ENCODE peak calls at places on chromosome 19, in ten cellular contexts. R, G, P, Q, M, T, Z, V, F and I are unnamed samples.
A peak's percentile ranks its signal among the peaks of the same experiment; 100 is the strongest.

GRCh38 chr19:48619692-48620565 is 623 bp downstream of the SPHK2 start:
- DNase-seq in T (no peak), M (no peak), Q (no peak), V (no peak), Z (no peak), P (no peak), F (no peak), G (no peak), R (no peak), I (peak; percentile 66)

GRCh38 chr19:5136060-5136855 is 167.3 kb downstream of the KDM4B start:
- DNase-seq in T (no peak), G (no peak), Q (no peak), Z (no peak), F (no peak), P (no peak), V (no peak), M (no peak), R (no peak), I (no peak)

GRCh38 chr19:6021878-6022569 is 44.1 kb upstream of the RANBP3 start:
- DNase-seq in V (peak; percentile 41), Z (peak; percentile 49), F (peak; percentile 57), T (peak; percentile 25), M (peak; percentile 75), R (peak; percentile 81), G (peak; percentile 88), P (peak; percentile 87), Q (peak; percentile 89), I (peak; percentile 76)

GRCh38 chr19:21698215-21698614 is 69.2 kb downstream of the ZNF100 start:
- DNase-seq in Z (no peak), G (no peak), V (no peak), T (peak; percentile 8), F (no peak), R (no peak), M (no peak), P (no peak), Q (no peak), I (peak; percentile 62)

GRCh38 chr19:2561895-2562294 is 86.0 kb downstream of the GADD45B start:
- DNase-seq in G (no peak), Z (peak; percentile 39), F (peak; percentile 60), T (no peak), V (peak; percentile 19), P (peak; percentile 20), R (peak; percentile 69), Q (no peak), M (peak; percentile 42), I (no peak)

GRCh38 chr19:3580156-3580955 is 4.9 kb upstream of the GIPC3 start:
- DNase-seq in G (no peak), T (peak; percentile 97), R (no peak), V (no peak), P (no peak), Z (no peak), Q (no peak), M (no peak), F (no peak), I (peak; percentile 85)

GRCh38 chr19:50649433-50650391 is at the start of gene C19orf81:
- DNase-seq in Q (no peak), R (no peak), T (no peak), M (no peak), P (no peak), V (no peak), Z (no peak), G (no peak), F (no peak), I (no peak)

GRCh38 chr19:30580673-30581072 is 208.5 kb downstream of the ZNF536 start:
- DNase-seq in Q (no peak), G (no peak), M (no peak), T (no peak), R (no peak), Z (no peak), V (no peak), F (no peak), P (no peak), I (no peak)

GRCh38 chr19:6033744-6034264 is 55.9 kb upstream of the RANBP3 start:
- DNase-seq in V (no peak), G (no peak), R (no peak), M (peak; percentile 6), T (no peak), F (no peak), Q (no peak), Z (no peak), P (no peak), I (no peak)

GRCh38 chr19:5829567-5830315 is 9.8 kb downstream of the FUT6 start:
- DNase-seq in G (no peak), R (no peak), V (no peak), M (no peak), Q (no peak), Z (no peak), T (no peak), F (no peak), P (no peak), I (no peak)

GRCh38 chr19:4710281-4710600 is 13.4 kb downstream of the DPP9 start:
- DNase-seq in F (no peak), P (no peak), Q (no peak), T (no peak), Z (no peak), M (no peak), G (no peak), R (no peak), V (no peak), I (no peak)

GRCh38 chr19:31515931-31516330 is 166.7 kb upstream of the TSHZ3 start:
- DNase-seq in Q (no peak), G (no peak), T (no peak), F (no peak), M (no peak), V (no peak), P (no peak), R (no peak), Z (no peak), I (peak; percentile 17)

GRCh38 chr19:3670796-3671679 is 29.2 kb downstream of the PIP5K1C start:
- DNase-seq in V (no peak), G (peak; percentile 42), R (peak; percentile 32), Q (peak; percentile 30), M (peak; percentile 69), Z (no peak), P (peak; percentile 90), F (no peak), T (peak; percentile 54), I (peak; percentile 83)

GRCh38 chr19:12331211-12331941 is 2.1 kb downstream of the ZNF563 start:
- DNase-seq in V (peak; percentile 12), Z (peak; percentile 14), G (peak; percentile 71), M (no peak), P (peak; percentile 27), R (peak; percentile 38), Q (no peak), F (no peak), T (no peak), I (no peak)

GRCh38 chr19:5302396-5302795 is 38.2 kb downstream of the PTPRS start:
- DNase-seq in P (no peak), V (no peak), Z (no peak), G (no peak), M (no peak), Q (no peak), R (no peak), T (no peak), F (no peak), I (no peak)

GRCh38 chr19:13163609-13164364 is 13.6 kb downstream of the IER2 start:
- DNase-seq in V (peak; percentile 17), T (peak; percentile 70), Z (peak; percentile 22), R (peak; percentile 44), F (peak; percentile 89), M (peak; percentile 77), P (peak; percentile 75), Q (peak; percentile 76), G (peak; percentile 87), I (peak; percentile 84)

GRCh38 chr19:38647966-38648788 is 728 bp downstream of the ACTN4 start:
- DNase-seq in Q (no peak), V (no peak), Z (no peak), M (no peak), G (no peak), F (peak; percentile 51), T (no peak), R (no peak), P (no peak), I (peak; percentile 55)

GRCh38 chr19:43901395-43902390 is 33.4 kb downstream of the ZNF45 start:
- DNase-seq in P (peak; percentile 91), R (peak; percentile 71), V (peak; percentile 22), G (peak; percentile 76), Z (peak; percentile 14), F (peak; percentile 64), M (peak; percentile 80), Q (peak; percentile 78), T (peak; percentile 87), I (peak; percentile 92)

GRCh38 chr19:34236035-34236793 is 18.1 kb upstream of the GARRE1 start:
- DNase-seq in F (no peak), Q (no peak), M (no peak), P (no peak), T (peak; percentile 47), Z (no peak), R (no peak), V (no peak), G (no peak), I (peak; percentile 25)

GRCh38 chr19:28636706-28637105 is 576.2 kb downstream of the UQCRFS1 start:
- DNase-seq in Z (no peak), P (no peak), Q (no peak), M (no peak), F (no peak), G (no peak), V (no peak), T (no peak), R (no peak), I (no peak)
- H3K9me3 ChIP-seq in Z (no peaks in the 10 kb centered on the region), P (no peaks in the 10 kb centered on the region), Q (no peaks in the 10 kb centered on the region), M (no peaks in the 10 kb centered on the region), F (no peaks in the 10 kb centered on the region), G (no peaks in the 10 kb centered on the region), V (no peaks in the 10 kb centered on the region), T (no peaks in the 10 kb centered on the region), R (no peaks in the 10 kb centered on the region), I (peaks cover 6% of the 10 kb centered on the region)

GRCh38 chr19:9474975-9475374 is 23.4 kb downstream of the ZNF560 start:
- DNase-seq in G (no peak), Q (no peak), F (no peak), V (no peak), R (no peak), M (no peak), T (no peak), Z (no peak), P (no peak), I (no peak)
- H3K9me3 ChIP-seq in G (no peaks in the 10 kb centered on the region), Q (peaks cover 7% of the 10 kb centered on the region), F (peaks cover 45% of the 10 kb centered on the region), V (peaks cover 3% of the 10 kb centered on the region), R (peaks cover 12% of the 10 kb centered on the region), M (peaks cover 36% of the 10 kb centered on the region), T (peaks cover 5% of the 10 kb centered on the region), Z (peaks cover 8% of the 10 kb centered on the region), P (no peaks in the 10 kb centered on the region), I (peaks cover 52% of the 10 kb centered on the region)

GRCh38 chr19:51884713-51885112 is 3.0 kb downstream of the ZNF577 start:
- DNase-seq in G (no peak), V (no peak), T (no peak), Q (no peak), Z (no peak), F (no peak), P (no peak), M (no peak), R (no peak), I (no peak)
- H3K9me3 ChIP-seq in G (no peaks in the 10 kb centered on the region), V (peaks cover 56% of the 10 kb centered on the region), T (peaks cover 8% of the 10 kb centered on the region), Q (peaks cover 8% of the 10 kb centered on the region), Z (peaks cover 44% of the 10 kb centered on the region), F (peaks cover 94% of the 10 kb centered on the region), P (no peaks in the 10 kb centered on the region), M (peaks cover 93% of the 10 kb centered on the region), R (peaks cover 93% of the 10 kb centered on the region), I (peaks cover 54% of the 10 kb centered on the region)

DNA sequence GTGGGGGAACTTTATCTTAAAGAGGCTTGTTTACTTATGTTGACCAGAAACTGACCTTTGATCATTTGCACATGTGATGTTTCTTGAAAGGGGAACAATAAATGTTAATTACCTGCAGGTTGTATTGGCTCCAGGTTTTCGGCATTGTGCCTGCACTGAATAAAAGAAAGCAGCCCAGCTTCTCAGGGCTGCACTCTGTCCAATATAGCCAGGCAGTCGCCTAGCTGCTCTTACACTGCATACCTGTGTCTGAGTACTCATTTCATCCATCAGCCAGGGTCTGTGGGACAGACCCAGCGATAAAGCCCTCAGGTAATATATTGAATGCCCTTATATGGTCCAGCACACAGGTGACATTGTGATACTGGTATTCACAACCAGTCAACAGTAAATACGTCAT is 8.9 kb upstream of the ZNF726 start:
- DNase-seq in M (no peak), Z (no peak), G (no peak), T (no peak), R (no peak), F (no peak), Q (no peak), V (no peak), P (no peak), I (no peak)
- H3K9me3 ChIP-seq in M (peaks cover 15% of the 10 kb centered on the region), Z (no peaks in the 10 kb centered on the region), G (no peaks in the 10 kb centered on the region), T (peaks cover 2% of the 10 kb centered on the region), R (no peaks in the 10 kb centered on the region), F (peaks cover 27% of the 10 kb centered on the region), Q (peaks cover 2% of the 10 kb centered on the region), V (peaks cover 6% of the 10 kb centered on the region), P (no peaks in the 10 kb centered on the region), I (peaks cover 9% of the 10 kb centered on the region)